ENCODE peak calls at places on chromosomes 11 and 22, in eight cellular contexts. X, Y, V, N, S, W, C and R are unnamed samples.

GRCh38 chr11:17386331-17387084 is 2.0 kb downstream of the KCNJ11 start:
- DNase-seq in W (peak; percentile 34), N (no peak), V (peak; percentile 63), Y (no peak), C (peak; percentile 54), X (peak; percentile 63), S (peak; percentile 74), R (no peak)

GRCh38 chr11:35322321-35322979 is 96.9 kb downstream of the SLC1A2 start:
- DNase-seq in C (no peak), S (no peak), Y (no peak), N (no peak), W (no peak), X (no peak), V (no peak), R (no peak)

GRCh38 chr22:39651783-39652058 is 81.2 kb downstream of the CACNA1I start:
- DNase-seq in S (no peak), Y (no peak), C (no peak), X (no peak), W (peak; percentile 10), V (no peak), N (no peak), R (no peak)

GRCh38 chr11:72629266-72629665 is 45.0 kb downstream of the PDE2A start:
- DNase-seq in X (peak; percentile 67), W (no peak), Y (no peak), S (peak; percentile 89), N (no peak), C (no peak), V (no peak), R (no peak)

GRCh38 chr11:70005107-70005818 is 72.9 kb upstream of the ANO1 start:
- DNase-seq in V (no peak), C (no peak), W (peak; percentile 96), X (no peak), S (no peak), Y (no peak), N (no peak), R (no peak)

GRCh38 chr11:108216988-108217387 is 5.5 kb downstream of the NPAT start:
- DNase-seq in W (no peak), N (no peak), Y (no peak), C (no peak), X (no peak), S (no peak), V (no peak), R (peak; percentile 16)

GRCh38 chr11:69563306-69563705 is 77.7 kb upstream of the CCND1 start:
- DNase-seq in S (no peak), W (no peak), V (no peak), N (no peak), X (no peak), C (no peak), Y (no peak), R (no peak)

GRCh38 chr11:130243816-130244215 is 70.9 kb downstream of the ZBTB44 start:
- DNase-seq in S (no peak), Y (no peak), X (no peak), N (no peak), W (no peak), V (no peak), C (no peak), R (peak; percentile 74)

GRCh38 chr22:27637604-27638003 is 164.0 kb downstream of the MN1 start:
- DNase-seq in N (no peak), X (no peak), Y (no peak), C (no peak), V (no peak), S (no peak), W (peak; percentile 28), R (no peak)

GRCh38 chr11:46296520-46297448 is 19.3 kb downstream of the CREB3L1 start:
- DNase-seq in V (no peak), S (peak; percentile 48), X (no peak), Y (no peak), W (peak; percentile 98), C (peak; percentile 50), N (no peak), R (no peak)

GRCh38 chr11:117303101-117303500 is 12.0 kb downstream of the BACE1-AS start:
- DNase-seq in X (no peak), C (no peak), N (no peak), S (no peak), W (no peak), Y (no peak), V (no peak), R (no peak)

GRCh38 chr22:24230911-24231656 is 13.8 kb downstream of the GGT5 start:
- DNase-seq in N (no peak), W (no peak), X (peak; percentile 58), C (peak; percentile 70), V (peak; percentile 82), S (peak; percentile 53), Y (no peak), R (peak; percentile 26)

GRCh38 chr22:37562049-37562784 is 1.9 kb downstream of the CDC42EP1 start:
- DNase-seq in N (no peak), Y (no peak), W (no peak), V (no peak), X (no peak), S (no peak), C (no peak), R (no peak)

GRCh38 chr22:37559521-37559900 is 769 bp upstream of the CDC42EP1 start:
- DNase-seq in N (no peak), V (no peak), C (no peak), X (no peak), S (no peak), Y (no peak), W (no peak), R (no peak)

GRCh38 chr22:37560682-37561208 is 465 bp downstream of the CDC42EP1 start:
- DNase-seq in S (peak; percentile 65), X (peak; percentile 34), Y (no peak), V (peak; percentile 73), C (no peak), N (no peak), W (peak; percentile 53), R (no peak)

GRCh38 chr22:37559901-37560681 is at the start of gene CDC42EP1:
- DNase-seq in W (peak; percentile 36), C (peak; percentile 83), X (peak; percentile 75), V (peak; percentile 73), N (no peak), S (peak; percentile 79), Y (no peak), R (no peak)

GRCh38 chr22:37561209-37562048 is 1.1 kb downstream of the CDC42EP1 start:
- DNase-seq in W (peak; percentile 86), X (peak; percentile 95), S (peak; percentile 94), V (peak; percentile 92), N (peak; percentile 35), C (peak; percentile 94), Y (no peak), R (peak; percentile 53)
- H3K4me1 ChIP-seq in W (peaks cover 29% of the 10 kb centered on the region), X (peaks cover 60% of the 10 kb centered on the region), S (peaks cover 10% of the 10 kb centered on the region), V (peaks cover 85% of the 10 kb centered on the region), N (peaks cover 70% of the 10 kb centered on the region), C (no peaks in the 10 kb centered on the region), Y (peaks cover 75% of the 10 kb centered on the region), R (peaks cover 27% of the 10 kb centered on the region)

GRCh38 chr11:9858218-9858617 is 194.3 kb downstream of the SWAP70 start:
- DNase-seq in N (no peak), V (no peak), Y (no peak), S (peak; percentile 6), W (no peak), C (no peak), X (no peak), R (no peak)
- H3K4me1 ChIP-seq in N (no peaks in the 10 kb centered on the region), V (peaks cover 22% of the 10 kb centered on the region), Y (peaks cover 9% of the 10 kb centered on the region), S (peaks cover 14% of the 10 kb centered on the region), W (peaks cover 16% of the 10 kb centered on the region), C (no peaks in the 10 kb centered on the region), X (peaks cover 11% of the 10 kb centered on the region), R (no peaks in the 10 kb centered on the region)

DNA sequence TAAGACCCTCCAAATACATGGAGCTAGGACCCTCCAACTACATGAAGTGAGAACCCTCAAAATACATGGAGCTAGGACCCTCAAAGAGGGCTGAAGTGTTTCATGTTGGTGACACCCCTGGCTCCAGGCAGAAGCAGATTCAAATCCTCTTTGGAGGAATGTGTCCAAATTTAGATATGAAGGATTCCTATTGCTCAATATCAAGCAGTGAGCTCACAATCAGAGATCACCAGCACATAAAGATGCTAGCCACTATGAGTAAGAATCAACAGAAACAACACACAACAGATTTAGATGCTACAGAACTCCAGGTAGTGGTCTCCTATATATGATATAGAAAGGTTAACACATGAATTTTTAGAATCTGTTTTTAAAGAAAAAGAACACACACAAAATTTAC is 11.2 kb upstream of the RAB3IL1 start:
- DNase-seq in C (no peak), X (no peak), Y (no peak), S (no peak), V (no peak), N (no peak), W (peak; percentile 13), R (no peak)
- H3K4me1 ChIP-seq in C (no peaks in the 10 kb centered on the region), X (peaks cover 4% of the 10 kb centered on the region), Y (peaks cover 11% of the 10 kb centered on the region), S (peaks cover 8% of the 10 kb centered on the region), V (peaks cover 8% of the 10 kb centered on the region), N (peaks cover 9% of the 10 kb centered on the region), W (peaks cover 7% of the 10 kb centered on the region), R (no peaks in the 10 kb centered on the region)

GRCh38 chr22:46001426-46002106 is 24.6 kb upstream of the WNT7B start:
- DNase-seq in Y (no peak), X (no peak), W (no peak), V (peak; percentile 41), C (peak; percentile 42), N (no peak), S (no peak), R (no peak)

GRCh38 chr22:45998638-45999378 is 21.8 kb upstream of the WNT7B start:
- DNase-seq in V (peak; percentile 30), C (peak; percentile 15), Y (no peak), S (no peak), N (no peak), X (no peak), W (no peak), R (no peak)

GRCh38 chr22:45999379-45999971 is 22.5 kb upstream of the WNT7B start:
- DNase-seq in X (no peak), S (no peak), W (no peak), C (peak; percentile 31), Y (no peak), N (no peak), V (peak; percentile 39), R (no peak)

GRCh38 chr22:46001046-46001425 is 24.1 kb upstream of the WNT7B start:
- DNase-seq in X (no peak), C (no peak), V (peak; percentile 44), W (no peak), N (no peak), S (no peak), Y (no peak), R (no peak)

GRCh38 chr22:46000081-46001027 is 23.4 kb upstream of the WNT7B start:
- DNase-seq in V (peak; percentile 39), W (no peak), N (no peak), C (peak; percentile 40), Y (no peak), S (no peak), X (no peak), R (no peak)
- H3K4me1 ChIP-seq in V (peaks cover 74% of the 10 kb centered on the region), W (peaks cover 33% of the 10 kb centered on the region), N (peaks cover 46% of the 10 kb centered on the region), C (no peaks in the 10 kb centered on the region), Y (peaks cover 61% of the 10 kb centered on the region), S (peaks cover 65% of the 10 kb centered on the region), X (peaks cover 50% of the 10 kb centered on the region), R (no peaks in the 10 kb centered on the region)

DNA sequence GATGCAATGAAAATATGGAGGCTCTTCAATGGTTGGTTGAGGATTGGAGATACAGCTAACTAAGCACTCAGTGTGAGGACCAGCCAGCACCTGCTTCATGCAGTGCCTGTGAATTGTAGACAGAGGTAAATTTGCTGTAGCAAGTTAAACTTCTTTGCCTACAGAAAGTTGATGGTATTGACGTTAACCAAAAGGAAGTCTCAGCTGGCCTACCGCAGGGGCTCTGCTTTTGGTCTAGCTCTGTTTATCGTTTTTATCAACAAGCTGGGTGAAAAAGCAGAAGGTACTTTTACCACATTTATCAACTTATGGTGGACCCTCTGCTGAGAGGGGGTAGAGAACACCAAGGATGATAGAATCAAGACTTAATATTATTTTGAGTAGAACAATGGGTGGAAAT is 51.6 kb downstream of the GRAMD1B start:
- DNase-seq in C (no peak), N (no peak), X (no peak), S (no peak), W (no peak), V (no peak), Y (no peak), R (no peak)
- H3K4me1 ChIP-seq in C (no peaks in the 10 kb centered on the region), N (no peaks in the 10 kb centered on the region), X (peaks cover 10% of the 10 kb centered on the region), S (peaks cover 4% of the 10 kb centered on the region), W (peaks cover 2% of the 10 kb centered on the region), V (peaks cover 10% of the 10 kb centered on the region), Y (no peaks in the 10 kb centered on the region), R (no peaks in the 10 kb centered on the region)